ENCODE peak calls at places on chromosomes 4 and X, in ten cellular contexts. One of them, this sample, is unnamed.

GRCh38 chr4:150960818-150961217 is 54.3 kb downstream of the LRBA start:
- DNase-seq in A549: peak; percentile 53
- DNase-seq in K562: peak; percentile 59
- DNase-seq in H1: peak; percentile 57
- DNase-seq in tibial nerve: no peak
- DNase-seq in upper lobe of left lung: no peak
- DNase-seq in esophagus muscularis mucosa: no peak
- DNase-seq in transverse colon: no peak
- DNase-seq in heart left ventricle: no peak
- DNase-seq in vagina: no peak
- DNase-seq in this sample: no peak

GRCh38 chr4:179328627-179329026 is 1886.4 kb upstream of the AGA start:
- DNase-seq in A549: no peak
- DNase-seq in K562: no peak
- DNase-seq in H1: no peak
- DNase-seq in tibial nerve: no peak
- DNase-seq in upper lobe of left lung: no peak
- DNase-seq in esophagus muscularis mucosa: no peak
- DNase-seq in transverse colon: no peak
- DNase-seq in heart left ventricle: no peak
- DNase-seq in vagina: no peak
- DNase-seq in this sample: no peak

GRCh38 chr4:139767168-139767567 is 101.5 kb downstream of the MGST2 start:
- DNase-seq in A549: no peak
- DNase-seq in K562: no peak
- DNase-seq in H1: no peak
- DNase-seq in tibial nerve: no peak
- DNase-seq in upper lobe of left lung: no peak
- DNase-seq in esophagus muscularis mucosa: no peak
- DNase-seq in transverse colon: no peak
- DNase-seq in heart left ventricle: no peak
- DNase-seq in vagina: no peak
- DNase-seq in this sample: no peak

GRCh38 chr4:31045151-31045550 is 325.0 kb downstream of the PCDH7 start:
- DNase-seq in A549: no peak
- DNase-seq in K562: no peak
- DNase-seq in H1: no peak
- DNase-seq in tibial nerve: no peak
- DNase-seq in upper lobe of left lung: no peak
- DNase-seq in esophagus muscularis mucosa: no peak
- DNase-seq in transverse colon: no peak
- DNase-seq in heart left ventricle: no peak
- DNase-seq in vagina: no peak
- DNase-seq in this sample: no peak

GRCh38 chr4:3879681-3880594 is 113.8 kb downstream of the ADRA2C start:
- DNase-seq in A549: no peak
- DNase-seq in K562: no peak
- DNase-seq in H1: no peak
- DNase-seq in tibial nerve: no peak
- DNase-seq in upper lobe of left lung: peak; percentile 79
- DNase-seq in esophagus muscularis mucosa: no peak
- DNase-seq in transverse colon: no peak
- DNase-seq in heart left ventricle: no peak
- DNase-seq in vagina: no peak
- DNase-seq in this sample: peak; percentile 67

GRCh38 chr4:155667538-155668511 is 1.2 kb downstream of the GUCY1A1 start:
- DNase-seq in A549: peak; percentile 1
- DNase-seq in K562: no peak
- DNase-seq in H1: no peak
- DNase-seq in tibial nerve: no peak
- DNase-seq in upper lobe of left lung: peak; percentile 91
- DNase-seq in esophagus muscularis mucosa: no peak
- DNase-seq in transverse colon: peak; percentile 35
- DNase-seq in heart left ventricle: peak; percentile 53
- DNase-seq in vagina: no peak
- DNase-seq in this sample: no peak

GRCh38 chr4:183348706-183349659 is 26.8 kb upstream of the CLDN24 start:
- DNase-seq in A549: peak; percentile 47
- DNase-seq in K562: peak; percentile 69
- DNase-seq in H1: no peak
- DNase-seq in tibial nerve: no peak
- DNase-seq in upper lobe of left lung: peak; percentile 32
- DNase-seq in esophagus muscularis mucosa: no peak
- DNase-seq in transverse colon: no peak
- DNase-seq in heart left ventricle: no peak
- DNase-seq in vagina: no peak
- DNase-seq in this sample: no peak

GRCh38 chr4:2798399-2799301 is 5.8 kb downstream of the SH3BP2 start:
- DNase-seq in A549: no peak
- DNase-seq in K562: peak; percentile 47
- DNase-seq in H1: no peak
- DNase-seq in tibial nerve: peak; percentile 23
- DNase-seq in upper lobe of left lung: peak; percentile 87
- DNase-seq in esophagus muscularis mucosa: no peak
- DNase-seq in transverse colon: peak; percentile 84
- DNase-seq in heart left ventricle: peak; percentile 87
- DNase-seq in vagina: no peak
- DNase-seq in this sample: peak; percentile 88

GRCh38 chr4:85761803-85762202 is 286.9 kb downstream of the ARHGAP24 start:
- DNase-seq in A549: no peak
- DNase-seq in K562: no peak
- DNase-seq in H1: no peak
- DNase-seq in tibial nerve: peak; percentile 23
- DNase-seq in upper lobe of left lung: no peak
- DNase-seq in esophagus muscularis mucosa: no peak
- DNase-seq in transverse colon: peak; percentile 51
- DNase-seq in heart left ventricle: peak; percentile 66
- DNase-seq in vagina: no peak
- DNase-seq in this sample: no peak

GRCh38 chrX:41449138-41449537 is 2.0 kb downstream of the NYX start:
- DNase-seq in A549: no peak
- DNase-seq in K562: no peak
- DNase-seq in H1: no peak
- DNase-seq in tibial nerve: no peak
- DNase-seq in upper lobe of left lung: no peak
- DNase-seq in esophagus muscularis mucosa: no peak
- DNase-seq in transverse colon: no peak
- DNase-seq in heart left ventricle: no peak
- DNase-seq in vagina: no peak
- DNase-seq in this sample: no peak

GRCh38 chr4:24753519-24753918 is 41.9 kb upstream of the SOD3 start:
- DNase-seq in A549: peak; percentile 79
- DNase-seq in K562: no peak
- DNase-seq in H1: no peak
- DNase-seq in tibial nerve: no peak
- DNase-seq in upper lobe of left lung: no peak
- DNase-seq in esophagus muscularis mucosa: no peak
- DNase-seq in transverse colon: no peak
- DNase-seq in heart left ventricle: no peak
- DNase-seq in vagina: no peak
- DNase-seq in this sample: no peak

GRCh38 chr4:110132822-110133719 is 65.3 kb downstream of the ELOVL6 start:
- DNase-seq in A549: no peak
- DNase-seq in K562: no peak
- DNase-seq in H1: no peak
- DNase-seq in tibial nerve: no peak
- DNase-seq in upper lobe of left lung: no peak
- DNase-seq in esophagus muscularis mucosa: no peak
- DNase-seq in transverse colon: peak; percentile 29
- DNase-seq in heart left ventricle: no peak
- DNase-seq in vagina: no peak
- DNase-seq in this sample: no peak

GRCh38 chr4:28341784-28342183 is 1481.1 kb downstream of the STIM2 start:
- DNase-seq in A549: no peak
- DNase-seq in K562: no peak
- DNase-seq in H1: no peak
- DNase-seq in tibial nerve: no peak
- DNase-seq in upper lobe of left lung: no peak
- DNase-seq in esophagus muscularis mucosa: no peak
- DNase-seq in transverse colon: no peak
- DNase-seq in heart left ventricle: no peak
- DNase-seq in vagina: no peak
- DNase-seq in this sample: no peak

GRCh38 chrX:9378980-9379696 is 85.7 kb upstream of the TBL1X start:
- DNase-seq in A549: peak; percentile 7
- DNase-seq in K562: no peak
- DNase-seq in H1: no peak
- DNase-seq in tibial nerve: no peak
- DNase-seq in upper lobe of left lung: no peak
- DNase-seq in esophagus muscularis mucosa: no peak
- DNase-seq in transverse colon: peak; percentile 14
- DNase-seq in heart left ventricle: no peak
- DNase-seq in vagina: no peak
- DNase-seq in this sample: no peak

GRCh38 chr4:957231-957580 is 16.2 kb downstream of the DGKQ start:
- DNase-seq in A549: no peak
- DNase-seq in K562: no peak
- DNase-seq in H1: no peak
- DNase-seq in tibial nerve: no peak
- DNase-seq in upper lobe of left lung: peak; percentile 45
- DNase-seq in esophagus muscularis mucosa: no peak
- DNase-seq in transverse colon: no peak
- DNase-seq in heart left ventricle: no peak
- DNase-seq in vagina: no peak
- DNase-seq in this sample: no peak

GRCh38 chr4:85557016-85557901 is 82.3 kb downstream of the ARHGAP24 start:
- DNase-seq in A549: no peak
- DNase-seq in K562: no peak
- DNase-seq in H1: no peak
- DNase-seq in tibial nerve: no peak
- DNase-seq in upper lobe of left lung: peak; percentile 6
- DNase-seq in esophagus muscularis mucosa: no peak
- DNase-seq in transverse colon: no peak
- DNase-seq in heart left ventricle: no peak
- DNase-seq in vagina: no peak
- DNase-seq in this sample: no peak

GRCh38 chr4:186760576-186760975 is 36.9 kb upstream of the FAT1 start:
- DNase-seq in A549: peak; percentile 52
- DNase-seq in K562: no peak
- DNase-seq in H1: no peak
- DNase-seq in tibial nerve: no peak
- DNase-seq in upper lobe of left lung: no peak
- DNase-seq in esophagus muscularis mucosa: no peak
- DNase-seq in transverse colon: no peak
- DNase-seq in heart left ventricle: no peak
- DNase-seq in vagina: no peak
- DNase-seq in this sample: no peak

GRCh38 chrX:1600406-1601050 is 9.1 kb downstream of the AKAP17A start:
- DNase-seq in A549: no peak
- DNase-seq in K562: no peak
- DNase-seq in H1: no peak
- DNase-seq in tibial nerve: peak; percentile 1
- DNase-seq in upper lobe of left lung: no peak
- DNase-seq in esophagus muscularis mucosa: no peak
- DNase-seq in transverse colon: no peak
- DNase-seq in heart left ventricle: no peak
- DNase-seq in vagina: no peak
- DNase-seq in this sample: no peak
- TF ChIP-seq POLR2A in A549: no peak
- TF ChIP-seq POLR2A in K562: no peak
- TF ChIP-seq POLR2A in H1: no peak
- TF ChIP-seq POLR2A in tibial nerve: no peak
- TF ChIP-seq POLR2A in upper lobe of left lung: no peak
- TF ChIP-seq POLR2A in esophagus muscularis mucosa: no peak
- TF ChIP-seq POLR2A in transverse colon: no peak
- TF ChIP-seq POLR2A in heart left ventricle: no peak
- TF ChIP-seq POLR2A in vagina: no peak
- TF ChIP-seq POLR2A in this sample: no peak

GRCh38 chr4:188246488-188246887 is 107.2 kb downstream of the TRIML1 start:
- DNase-seq in A549: peak; percentile 46
- DNase-seq in K562: no peak
- DNase-seq in H1: peak; percentile 21
- DNase-seq in tibial nerve: no peak
- DNase-seq in upper lobe of left lung: no peak
- DNase-seq in esophagus muscularis mucosa: no peak
- DNase-seq in transverse colon: no peak
- DNase-seq in heart left ventricle: no peak
- DNase-seq in vagina: no peak
- DNase-seq in this sample: no peak

GRCh38 chr4:188242041-188242440 is 102.8 kb downstream of the TRIML1 start:
- DNase-seq in A549: no peak
- DNase-seq in K562: no peak
- DNase-seq in H1: no peak
- DNase-seq in tibial nerve: no peak
- DNase-seq in upper lobe of left lung: no peak
- DNase-seq in esophagus muscularis mucosa: no peak
- DNase-seq in transverse colon: no peak
- DNase-seq in heart left ventricle: no peak
- DNase-seq in vagina: no peak
- DNase-seq in this sample: no peak

DNA sequence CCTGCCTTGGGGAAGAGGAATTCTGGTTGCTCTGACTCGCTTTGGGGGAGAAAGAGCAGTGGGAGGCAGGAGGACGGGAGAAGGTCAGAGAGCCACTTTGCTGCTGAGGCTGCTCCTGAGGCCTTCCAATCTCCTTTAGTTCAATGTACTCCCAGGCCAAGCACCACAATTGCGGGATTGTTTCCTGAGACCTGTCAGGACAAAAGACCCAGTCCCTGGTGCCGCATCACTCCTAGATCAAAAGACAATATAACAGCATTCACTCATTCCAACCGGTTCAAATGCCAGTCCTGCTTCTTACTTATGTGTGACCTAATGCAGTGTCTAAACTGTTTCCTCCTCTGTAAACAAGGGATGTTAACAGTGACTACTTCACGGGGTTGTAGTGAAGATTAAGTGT is 106.4 kb downstream of the TRIML1 start:
- DNase-seq in A549: no peak
- DNase-seq in K562: no peak
- DNase-seq in H1: no peak
- DNase-seq in tibial nerve: no peak
- DNase-seq in upper lobe of left lung: no peak
- DNase-seq in esophagus muscularis mucosa: no peak
- DNase-seq in transverse colon: no peak
- DNase-seq in heart left ventricle: no peak
- DNase-seq in vagina: no peak
- DNase-seq in this sample: no peak
- H3K4me3 ChIP-seq in A549: no peak overlapping the region
- H3K4me3 ChIP-seq in K562: no peak overlapping the region
- H3K4me3 ChIP-seq in H1: no peak overlapping the region
- H3K4me3 ChIP-seq in tibial nerve: no peak overlapping the region
- H3K4me3 ChIP-seq in upper lobe of left lung: no peak overlapping the region
- H3K4me3 ChIP-seq in esophagus muscularis mucosa: no peak overlapping the region
- H3K4me3 ChIP-seq in transverse colon: no peak overlapping the region
- H3K4me3 ChIP-seq in heart left ventricle: no peak overlapping the region
- H3K4me3 ChIP-seq in vagina: no peak overlapping the region
- H3K4me3 ChIP-seq in this sample: no peak overlapping the region

GRCh38 chr4:52483186-52483585 is 175.9 kb downstream of the USP46 start:
- DNase-seq in A549: no peak
- DNase-seq in K562: no peak
- DNase-seq in H1: no peak
- DNase-seq in tibial nerve: no peak
- DNase-seq in upper lobe of left lung: no peak
- DNase-seq in esophagus muscularis mucosa: no peak
- DNase-seq in transverse colon: no peak
- DNase-seq in heart left ventricle: no peak
- DNase-seq in vagina: no peak
- DNase-seq in this sample: no peak
- H3K4me1 ChIP-seq in A549: no peaks in the 10 kb centered on the region
- H3K4me1 ChIP-seq in K562: no peaks in the 10 kb centered on the region
- H3K4me1 ChIP-seq in H1: no peaks in the 10 kb centered on the region
- H3K4me1 ChIP-seq in tibial nerve: no peaks in the 10 kb centered on the region
- H3K4me1 ChIP-seq in upper lobe of left lung: no peaks in the 10 kb centered on the region
- H3K4me1 ChIP-seq in esophagus muscularis mucosa: no peaks in the 10 kb centered on the region
- H3K4me1 ChIP-seq in transverse colon: no peaks in the 10 kb centered on the region
- H3K4me1 ChIP-seq in heart left ventricle: peaks cover 5% of the 10 kb centered on the region
- H3K4me1 ChIP-seq in vagina: no peaks in the 10 kb centered on the region
- H3K4me1 ChIP-seq in this sample: no peaks in the 10 kb centered on the region

GRCh38 chrX:96685205-96686099 is 810 bp downstream of the DIAPH2 start:
- DNase-seq in A549: peak; percentile 42
- DNase-seq in K562: no peak
- DNase-seq in H1: no peak
- DNase-seq in tibial nerve: no peak
- DNase-seq in upper lobe of left lung: no peak
- DNase-seq in esophagus muscularis mucosa: peak; percentile 91
- DNase-seq in transverse colon: peak; percentile 45
- DNase-seq in heart left ventricle: peak; percentile 31
- DNase-seq in vagina: no peak
- DNase-seq in this sample: peak; percentile 63
- TF ChIP-seq POLR2A in A549: no peak
- TF ChIP-seq POLR2A in K562: no peak
- TF ChIP-seq POLR2A in H1: no peak
- TF ChIP-seq POLR2A in tibial nerve: no peak
- TF ChIP-seq POLR2A in upper lobe of left lung: no peak
- TF ChIP-seq POLR2A in esophagus muscularis mucosa: no peak
- TF ChIP-seq POLR2A in transverse colon: no peak
- TF ChIP-seq POLR2A in heart left ventricle: no peak
- TF ChIP-seq POLR2A in vagina: no peak
- TF ChIP-seq POLR2A in this sample: no peak